ENCODE peak calls at places on chromosomes 6 and 20, in seven cellular contexts. One of them, this sample, is unnamed.
A peak's percentile ranks its signal among the peaks of the same experiment; 100 is the strongest.

GRCh38 chr6:111628117-111628866 is 22.6 kb upstream of the TRAF3IP2 start:
- DNase-seq in GM23248: peak; percentile 72
- DNase-seq in GM19239: no peak
- DNase-seq in cardiac fibroblast: peak; percentile 71
- DNase-seq in CD8-positive, alpha-beta memory T cell: no peak
- DNase-seq in HFF-Myc: no peak
- DNase-seq in AG04449: no peak
- DNase-seq in this sample: no peak

GRCh38 chr6:23413327-23414203 is 712.5 kb upstream of the NRSN1 start:
- DNase-seq in GM23248: peak; percentile 12
- DNase-seq in cardiac fibroblast: no peak
- DNase-seq in CD8-positive, alpha-beta memory T cell: no peak
- DNase-seq in GM19239: no peak
- DNase-seq in HFF-Myc: no peak
- DNase-seq in AG04449: peak; percentile 12
- DNase-seq in this sample: no peak

GRCh38 chr6:113271437-113271836 is 585.7 kb upstream of the MARCKS start:
- DNase-seq in GM23248: peak; percentile 3
- DNase-seq in cardiac fibroblast: peak; percentile 66
- DNase-seq in AG04449: no peak
- DNase-seq in CD8-positive, alpha-beta memory T cell: no peak
- DNase-seq in HFF-Myc: peak; percentile 17
- DNase-seq in GM19239: no peak
- DNase-seq in this sample: no peak

GRCh38 chr20:10654630-10655029 is 19.2 kb downstream of the JAG1 start:
- DNase-seq in CD8-positive, alpha-beta memory T cell: no peak
- DNase-seq in AG04449: no peak
- DNase-seq in cardiac fibroblast: no peak
- DNase-seq in HFF-Myc: no peak
- DNase-seq in GM23248: no peak
- DNase-seq in GM19239: no peak
- DNase-seq in this sample: no peak

GRCh38 chr20:63542031-63542559 is 4.9 kb upstream of the PTK6 start:
- DNase-seq in HFF-Myc: no peak
- DNase-seq in GM23248: no peak
- DNase-seq in AG04449: no peak
- DNase-seq in cardiac fibroblast: no peak
- DNase-seq in CD8-positive, alpha-beta memory T cell: no peak
- DNase-seq in GM19239: no peak
- DNase-seq in this sample: no peak

GRCh38 chr6:98894810-98895209 is 52.9 kb downstream of the FBXL4 start:
- DNase-seq in GM19239: no peak
- DNase-seq in HFF-Myc: no peak
- DNase-seq in AG04449: no peak
- DNase-seq in cardiac fibroblast: peak; percentile 9
- DNase-seq in CD8-positive, alpha-beta memory T cell: no peak
- DNase-seq in GM23248: peak; percentile 3
- DNase-seq in this sample: no peak

GRCh38 chr20:4151991-4152695 is 136.8 kb upstream of the RNF24 start:
- DNase-seq in CD8-positive, alpha-beta memory T cell: no peak
- DNase-seq in GM23248: peak; percentile 53
- DNase-seq in cardiac fibroblast: no peak
- DNase-seq in GM19239: no peak
- DNase-seq in AG04449: no peak
- DNase-seq in HFF-Myc: no peak
- DNase-seq in this sample: no peak

GRCh38 chr6:159008656-159009288 is 8.8 kb upstream of the RSPH3 start:
- DNase-seq in GM23248: peak; percentile 65
- DNase-seq in HFF-Myc: no peak
- DNase-seq in AG04449: no peak
- DNase-seq in GM19239: no peak
- DNase-seq in CD8-positive, alpha-beta memory T cell: peak; percentile 48
- DNase-seq in cardiac fibroblast: peak; percentile 54
- DNase-seq in this sample: no peak

GRCh38 chr6:169498887-169499513 is 202.8 kb downstream of the WDR27 start:
- DNase-seq in CD8-positive, alpha-beta memory T cell: no peak
- DNase-seq in AG04449: no peak
- DNase-seq in GM19239: no peak
- DNase-seq in GM23248: no peak
- DNase-seq in HFF-Myc: no peak
- DNase-seq in cardiac fibroblast: no peak
- DNase-seq in this sample: no peak

This sample was measured in activated CD4-positive, alpha-beta T cell treated with anti-CD3 and anti-CD28 coated beads, Interleukin-2, amount 50 U/mL, for 4 hours.